ENCODE peak calls at places on chromosome 19, in four cellular contexts. F is transverse colon, M is right lobe of liver, C is breast epithelium. W is an unnamed sample.

GRCh38 chr19:31110331-31110730 is 238.9 kb downstream of the TSHZ3 start:
- DNase-seq in F (no peak), M (no peak), C (no peak), W (no peak)

GRCh38 chr19:35253316-35254286 is 4.8 kb downstream of the LSR start:
- DNase-seq in F (no peak), M (no peak), C (no peak), W (no peak)

GRCh38 chr19:33358408-33358807 is 15.1 kb upstream of the CEBPG start:
- DNase-seq in F (no peak), M (no peak), C (no peak), W (no peak)

GRCh38 chr19:49844138-49844740 is 6.7 kb upstream of the PTOV1 start:
- DNase-seq in F (no peak), M (no peak), C (no peak), W (no peak)

GRCh38 chr19:6048348-6048747 is 62.0 kb downstream of the RFX2 start:
- DNase-seq in F (no peak), M (no peak), C (no peak), W (no peak)

GRCh38 chr19:18427752-18428131 is 8.5 kb downstream of the SSBP4 start:
- DNase-seq in F (no peak), M (no peak), C (no peak), W (no peak)

GRCh38 chr19:2312819-2313501 is 5.0 kb upstream of the LINGO3 start:
- DNase-seq in F (no peak), M (no peak), C (no peak), W (no peak)

GRCh38 chr19:29610213-29610573 is 4.1 kb downstream of the POP4 start:
- DNase-seq in F (no peak), M (peak), C (no peak), W (no peak)

GRCh38 chr19:28377077-28377476 is 835.9 kb downstream of the UQCRFS1 start:
- DNase-seq in F (no peak), M (no peak), C (no peak), W (no peak)

GRCh38 chr19:47273313-47274070 is 1.2 kb upstream of the INAFM1 start:
- DNase-seq in F (peak), M (peak), C (peak), W (peak)
- TF ChIP-seq POLR2A in F (peak), M (peak), C (peak), W (peak)

GRCh38 chr19:40236026-40236355 is 9.5 kb upstream of the CCNP start:
- DNase-seq in F (no peak), M (no peak), C (no peak), W (no peak)

GRCh38 chr19:40236366-40236765 is 9.9 kb upstream of the CCNP start:
- DNase-seq in F (no peak), M (no peak), C (no peak), W (no peak)

GRCh38 chr19:40239415-40240226 is 13.1 kb upstream of the CCNP start:
- DNase-seq in F (no peak), M (no peak), C (no peak), W (no peak)

GRCh38 chr19:40238775-40239174 is 12.3 kb upstream of the CCNP start:
- DNase-seq in F (no peak), M (no peak), C (no peak), W (no peak)

DNA sequence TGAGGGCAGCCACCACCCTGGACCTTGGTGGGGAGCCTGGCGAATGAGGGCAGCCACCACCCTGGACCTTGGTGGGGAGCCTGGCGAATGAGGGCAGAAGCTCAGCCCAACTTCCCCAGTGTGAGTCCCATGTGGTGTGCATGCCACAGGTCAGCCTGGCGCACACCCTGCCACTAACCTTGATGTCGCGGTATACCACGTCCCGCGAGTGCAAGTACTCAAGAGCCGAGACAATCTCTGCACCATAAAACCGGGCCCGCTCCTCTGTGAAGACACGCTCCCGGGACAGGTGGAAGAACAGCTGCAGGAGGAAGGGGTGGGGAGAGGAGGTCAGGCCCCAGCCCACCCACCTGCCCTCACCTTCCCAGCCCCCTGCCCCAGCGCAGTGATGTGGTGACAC is 11.3 kb upstream of the CCNP start:
- DNase-seq in F (no peak), M (no peak), C (no peak), W (no peak)
- TF ChIP-seq POLR2A in F (no peak), M (no peak), C (no peak), W (no peak)

GRCh38 chr19:43983912-43984686 is at the start of gene ZNF155:
- DNase-seq in F (peak), M (peak), C (peak), W (peak)
- TF ChIP-seq POLR2A in F (no peak), M (peak), C (no peak), W (peak)

GRCh38 chr19:15125232-15126067 is 18.2 kb downstream of the SYDE1 start:
- DNase-seq in F (peak), M (peak), C (peak), W (peak)
- TF ChIP-seq POLR2A in F (peak), M (peak), C (no peak), W (peak)